ENCODE peak calls at places on chromosome 10, in eight cellular contexts. Z is C1 segment of cervical spinal cord; L is GM23248; S is lower lobe of right lung; T is tibial artery; Y is AG09309; G is mucosa of gallbladder; U is CD8-positive, alpha-beta memory T cell. X is an unnamed sample.

GRCh38 chr10:76973515-76974289 is 663.9 kb downstream of the KCNMA1 start:
- DNase-seq in T (no peak), L (peak; percentile 90), U (no peak), S (no peak), Z (no peak), Y (peak; percentile 71), G (no peak), X (no peak)

GRCh38 chr10:125146791-125147604 is 13.4 kb downstream of the CTBP2 start:
- DNase-seq in Z (no peak), Y (no peak), S (no peak), U (no peak), G (no peak), L (peak; percentile 35), T (peak; percentile 87), X (no peak)

GRCh38 chr10:29869593-29869992 is 189.8 kb downstream of the JCAD start:
- DNase-seq in G (peak; percentile 23), U (no peak), Z (no peak), T (no peak), S (no peak), L (no peak), Y (no peak), X (no peak)

GRCh38 chr10:69912584-69912983 is 110.9 kb downstream of the COL13A1 start:
- DNase-seq in L (no peak), S (no peak), U (no peak), T (no peak), Z (no peak), Y (no peak), G (no peak), X (no peak)

GRCh38 chr10:102230861-102231356 is 4.8 kb downstream of the ELOVL3 start:
- DNase-seq in G (peak; percentile 14), L (peak; percentile 59), S (peak; percentile 72), Z (no peak), U (peak; percentile 39), T (no peak), Y (no peak), X (peak; percentile 22)

GRCh38 chr10:74763934-74764591 is 62.3 kb upstream of the KAT6B start:
- DNase-seq in Y (no peak), Z (no peak), G (no peak), S (no peak), L (no peak), U (no peak), T (no peak), X (no peak)

GRCh38 chr10:106216085-106216484 is 948.4 kb downstream of the SORCS1 start:
- DNase-seq in G (no peak), Z (no peak), L (no peak), Y (no peak), S (no peak), T (no peak), U (no peak), X (peak; percentile 12)

GRCh38 chr10:104688251-104688650 is 47.2 kb downstream of the SORCS3 start:
- DNase-seq in G (no peak), Z (peak; percentile 36), U (no peak), Y (no peak), T (no peak), S (no peak), L (peak; percentile 9), X (no peak)

GRCh38 chr10:118722694-118723093 is 32.1 kb downstream of the CACUL1 start:
- DNase-seq in L (no peak), U (no peak), S (no peak), T (no peak), Z (no peak), Y (no peak), G (no peak), X (no peak)

GRCh38 chr10:86684305-86684704 is 16.0 kb downstream of the LDB3 start:
- DNase-seq in L (peak; percentile 20), T (peak; percentile 91), G (no peak), U (no peak), Y (no peak), Z (peak; percentile 28), S (no peak), X (peak; percentile 71)

GRCh38 chr10:59391060-59391459 is 28.7 kb upstream of the FAM13C start:
- DNase-seq in S (no peak), Y (no peak), T (no peak), L (no peak), Z (no peak), G (no peak), U (no peak), X (no peak)

GRCh38 chr10:9510626-9511025 is 1456.1 kb downstream of the GATA3 start:
- DNase-seq in L (no peak), T (no peak), U (no peak), Z (no peak), G (no peak), S (no peak), Y (no peak), X (no peak)

GRCh38 chr10:6558759-6559429 is 21.2 kb downstream of the PRKCQ start:
- DNase-seq in Z (no peak), L (no peak), S (no peak), Y (no peak), U (no peak), G (no peak), T (no peak), X (no peak)

GRCh38 chr10:14873090-14873760 is 5.4 kb upstream of the SUV39H2 start:
- DNase-seq in U (no peak), Y (no peak), T (no peak), G (no peak), L (peak; percentile 74), Z (no peak), S (no peak), X (no peak)

GRCh38 chr10:69896601-69897000 is 94.9 kb downstream of the COL13A1 start:
- DNase-seq in Y (no peak), Z (no peak), G (no peak), L (peak; percentile 34), S (no peak), T (no peak), U (no peak), X (no peak)

GRCh38 chr10:78407009-78407711 is 373.5 kb downstream of the RPS24 start:
- DNase-seq in T (peak; percentile 88), S (peak; percentile 90), Z (peak; percentile 39), L (no peak), Y (no peak), G (peak; percentile 89), U (peak; percentile 23), X (peak; percentile 86)

GRCh38 chr10:27660705-27661104 is 84.9 kb downstream of the MKX start:
- DNase-seq in G (no peak), S (no peak), L (no peak), Z (no peak), Y (no peak), T (no peak), U (no peak), X (no peak)